ENCODE peak calls at places on chromosome 4, in seven cellular contexts. Q, K, J, G, H, T and W are unnamed samples.

GRCh38 chr4:110071466-110071865 is 126.9 kb downstream of the ELOVL6 start:
- DNase-seq in K (no peak), J (no peak), H (no peak), G (no peak), T (no peak), Q (no peak), W (no peak)

GRCh38 chr4:145345401-145345800 is 136.3 kb upstream of the SMAD1 start:
- DNase-seq in K (no peak), Q (no peak), J (no peak), H (no peak), T (peak), G (no peak), W (no peak)

GRCh38 chr4:139670765-139671164 is 5.1 kb downstream of the MGST2 start:
- DNase-seq in H (no peak), Q (no peak), K (no peak), T (no peak), G (no peak), J (no peak), W (no peak)

GRCh38 chr4:2634014-2634413 is 97.6 kb downstream of the FAM193A start:
- DNase-seq in K (no peak), G (no peak), T (no peak), Q (peak), H (no peak), J (no peak), W (no peak)

GRCh38 chr4:155973639-155974475 is 20.2 kb upstream of the CTSO start:
- DNase-seq in G (no peak), T (peak), Q (no peak), J (peak), H (no peak), K (no peak), W (no peak)

GRCh38 chr4:83112678-83113428 is 1.7 kb downstream of the PLAC8 start:
- DNase-seq in H (no peak), Q (no peak), J (peak), G (no peak), K (no peak), T (peak), W (no peak)

GRCh38 chr4:169618986-169619385 is 1.4 kb upstream of the CLCN3 start:
- DNase-seq in T (no peak), Q (no peak), H (no peak), J (no peak), G (no peak), K (no peak), W (no peak)

GRCh38 chr4:23930750-23931488 is 41.1 kb upstream of the PPARGC1A start:
- DNase-seq in K (peak), G (no peak), T (peak), Q (peak), J (peak), H (peak), W (no peak)

GRCh38 chr4:25585901-25586523 is 69.6 kb upstream of the SLC34A2 start:
- DNase-seq in H (no peak), Q (no peak), K (no peak), J (no peak), G (no peak), T (no peak), W (no peak)

GRCh38 chr4:121728798-121729226 is 32.0 kb upstream of the ANXA5 start:
- DNase-seq in T (peak), G (no peak), H (no peak), J (no peak), K (no peak), Q (no peak), W (no peak)

GRCh38 chr4:152033621-152034020 is 272.8 kb upstream of the GATB start:
- DNase-seq in Q (peak), J (no peak), K (no peak), H (no peak), T (no peak), G (no peak), W (peak)

GRCh38 chr4:78778530-78778929 is 2.4 kb downstream of the BMP2K start:
- DNase-seq in G (no peak), Q (no peak), H (no peak), T (no peak), K (no peak), J (no peak), W (no peak)

GRCh38 chr4:161404346-161405110 is 759.3 kb downstream of the FSTL5 start:
- DNase-seq in H (no peak), Q (no peak), G (no peak), K (no peak), J (no peak), T (peak), W (no peak)

GRCh38 chr4:26062221-26062620 is 148.2 kb downstream of the SMIM20 start:
- DNase-seq in G (no peak), J (no peak), H (no peak), Q (no peak), T (no peak), K (no peak), W (no peak)

GRCh38 chr4:60865238-60865637 is 334.9 kb upstream of the ADGRL3 start:
- DNase-seq in G (no peak), J (peak), K (no peak), Q (no peak), T (peak), H (no peak), W (no peak)

GRCh38 chr4:71608674-71609062 is 175.2 kb downstream of the GC start:
- DNase-seq in G (no peak), H (no peak), K (no peak), J (no peak), T (no peak), Q (no peak), W (no peak)

GRCh38 chr4:74444891-74445642 is at the start of gene AREG:
- DNase-seq in J (peak), T (peak), K (peak), Q (peak), G (peak), H (peak), W (peak)

GRCh38 chr4:128787509-128788311 is 21.8 kb upstream of the JADE1 start:
- DNase-seq in Q (no peak), K (no peak), G (no peak), T (peak), H (no peak), J (no peak), W (no peak)

GRCh38 chr4:128782875-128783614 is 26.5 kb upstream of the JADE1 start:
- DNase-seq in K (peak), T (peak), G (no peak), Q (peak), J (no peak), H (peak), W (no peak)

GRCh38 chr4:128776794-128777216 is 32.7 kb upstream of the JADE1 start:
- DNase-seq in G (no peak), K (peak), J (no peak), T (peak), Q (peak), H (no peak), W (no peak)

GRCh38 chr4:128780688-128781087 is 28.8 kb upstream of the JADE1 start:
- DNase-seq in J (no peak), H (no peak), G (no peak), K (no peak), T (no peak), Q (no peak), W (no peak)

GRCh38 chr4:128782076-128782715 is 27.3 kb upstream of the JADE1 start:
- DNase-seq in H (peak), K (peak), T (no peak), J (peak), Q (no peak), G (peak), W (no peak)
- TF ChIP-seq CTCF in H (peak), K (peak), T (no peak), J (peak), Q (peak), G (no peak), W (no peak)

DNA sequence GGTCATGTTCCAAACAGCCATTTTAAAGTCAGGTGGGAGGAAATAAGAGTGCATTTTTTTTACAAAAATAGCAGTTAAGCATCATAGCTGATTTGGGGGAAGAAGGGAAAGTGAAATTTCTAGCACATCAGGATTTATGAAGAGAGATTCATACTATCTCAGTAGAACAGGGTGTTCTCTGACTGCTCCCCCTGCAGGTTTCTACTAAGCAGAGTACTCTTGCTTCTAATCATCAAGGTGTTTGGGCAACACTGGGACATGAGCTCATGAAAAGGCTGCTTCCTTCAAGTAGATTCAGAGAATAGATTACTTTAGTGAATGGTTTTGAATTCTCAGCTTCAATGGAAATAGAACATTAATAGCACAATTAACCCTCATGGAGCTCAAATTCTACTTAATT is 591.4 kb upstream of the PCDH10 start:
- DNase-seq in Q (no peak), J (peak), K (no peak), G (no peak), H (no peak), T (peak), W (no peak)
- TF ChIP-seq CTCF in Q (no peak), J (peak), K (no peak), G (no peak), H (no peak), T (peak), W (no peak)

GRCh38 chr4:40736910-40737309 is 12.8 kb upstream of the NSUN7 start:
- DNase-seq in J (peak), Q (no peak), K (no peak), H (no peak), T (peak), G (no peak), W (no peak)
- TF ChIP-seq CTCF in J (peak), Q (peak), K (peak), H (peak), T (peak), G (no peak), W (peak)

GRCh38 chr4:52172166-52172565 is 121.1 kb downstream of the SPATA18 start:
- DNase-seq in T (peak), H (no peak), Q (no peak), K (no peak), J (peak), G (no peak), W (no peak)
- TF ChIP-seq CTCF in T (peak), H (no peak), Q (no peak), K (no peak), J (peak), G (no peak), W (no peak)

GRCh38 chr4:94483895-94484294 is 32.2 kb downstream of the PDLIM5 start:
- DNase-seq in G (no peak), K (no peak), Q (no peak), J (no peak), H (no peak), T (no peak), W (no peak)

GRCh38 chr4:94489075-94489474 is 37.3 kb downstream of the PDLIM5 start:
- DNase-seq in T (no peak), G (no peak), J (no peak), H (no peak), K (no peak), Q (no peak), W (no peak)

GRCh38 chr4:94488667-94489066 is 36.9 kb downstream of the PDLIM5 start:
- DNase-seq in H (no peak), K (no peak), G (no peak), T (peak), Q (no peak), J (no peak), W (no peak)

GRCh38 chr4:94484818-94485217 is 33.1 kb downstream of the PDLIM5 start:
- DNase-seq in Q (no peak), G (no peak), K (no peak), T (no peak), H (no peak), J (no peak), W (no peak)

DNA sequence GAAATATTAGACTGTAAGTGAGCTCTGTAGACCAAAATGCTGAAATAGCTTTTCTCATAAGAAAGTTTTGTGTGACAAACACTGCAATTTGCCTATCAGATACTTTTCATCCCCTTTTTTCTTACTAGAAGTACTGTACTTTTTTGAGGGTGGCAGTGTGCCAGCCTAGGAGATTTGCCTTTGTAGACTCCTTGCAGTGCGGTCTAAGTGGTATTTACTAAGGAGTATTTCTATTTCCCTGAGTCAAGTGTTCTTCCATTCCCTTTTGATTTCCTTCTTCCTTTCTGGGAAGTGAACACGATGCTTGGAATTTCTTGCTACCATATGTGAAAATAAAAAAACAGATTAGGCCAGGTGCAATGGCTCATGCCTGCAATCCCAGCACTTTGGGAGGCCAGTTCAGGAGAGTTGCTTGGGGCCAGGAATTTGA is 34.6 kb downstream of the PDLIM5 start:
- DNase-seq in G (no peak), H (no peak), J (no peak), K (no peak), Q (no peak), T (peak), W (no peak)
- TF ChIP-seq CTCF in G (no peak), H (no peak), J (no peak), K (no peak), Q (no peak), T (no peak), W (no peak)

DNA sequence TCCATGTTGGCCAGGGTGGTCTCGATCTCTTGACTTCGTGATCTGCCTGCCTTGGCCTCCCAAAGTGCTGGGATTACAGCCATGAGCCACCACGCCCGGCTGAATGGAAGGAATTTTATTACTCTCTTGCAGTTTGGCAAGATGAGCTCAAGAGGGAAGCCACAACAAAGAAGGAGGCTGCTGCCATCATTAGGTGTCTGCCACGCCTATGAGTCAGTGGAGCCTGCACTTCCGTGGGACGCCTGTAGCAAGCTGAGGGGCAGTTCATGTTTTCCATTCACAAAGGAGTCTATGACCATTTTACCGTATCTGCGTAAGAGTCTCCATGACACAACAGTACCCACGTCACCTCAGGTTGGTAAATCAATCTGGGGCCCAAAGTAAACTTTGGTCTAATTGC is 51.2 kb upstream of the CHRNA9 start:
- DNase-seq in G (peak), T (no peak), H (no peak), J (peak), K (no peak), Q (no peak), W (no peak)
- TF ChIP-seq CTCF in G (peak), T (no peak), H (no peak), J (no peak), K (no peak), Q (no peak), W (no peak)